ENCODE peak calls at places on chromosomes 13 and 19, in seven cellular contexts. One of them, this sample, is unnamed. For H3K9me3, the result is how much of the 10 kb centered on the place peaks cover.

GRCh38 chr13:72304121-72304745 is 423.2 kb downstream of the MZT1 start:
- DNase-seq in OCI-LY7: no peak
- DNase-seq in heart left ventricle: no peak
- DNase-seq in AG04450: no peak
- DNase-seq in sigmoid colon: no peak
- DNase-seq in GM23248: no peak
- DNase-seq in ascending aorta: no peak
- DNase-seq in this sample: no peak

GRCh38 chr19:46299004-46299509 is 2.2 kb downstream of the HIF3A start:
- DNase-seq in heart left ventricle: peak
- DNase-seq in sigmoid colon: peak
- DNase-seq in OCI-LY7: no peak
- DNase-seq in GM23248: peak
- DNase-seq in ascending aorta: peak
- DNase-seq in AG04450: peak
- DNase-seq in this sample: peak

GRCh38 chr13:68905186-68905585 is 1202.4 kb upstream of the ATXN8OS start:
- DNase-seq in AG04450: no peak
- DNase-seq in sigmoid colon: no peak
- DNase-seq in ascending aorta: no peak
- DNase-seq in GM23248: no peak
- DNase-seq in OCI-LY7: no peak
- DNase-seq in heart left ventricle: no peak
- DNase-seq in this sample: no peak

GRCh38 chr19:6393982-6394412 is 1.0 kb upstream of the GTF2F1 start:
- DNase-seq in ascending aorta: no peak
- DNase-seq in OCI-LY7: no peak
- DNase-seq in GM23248: no peak
- DNase-seq in sigmoid colon: no peak
- DNase-seq in AG04450: no peak
- DNase-seq in heart left ventricle: peak
- DNase-seq in this sample: no peak

GRCh38 chr13:99313473-99313872 is 6.3 kb upstream of the GPR183 start:
- DNase-seq in OCI-LY7: no peak
- DNase-seq in AG04450: no peak
- DNase-seq in heart left ventricle: no peak
- DNase-seq in sigmoid colon: no peak
- DNase-seq in GM23248: peak
- DNase-seq in ascending aorta: no peak
- DNase-seq in this sample: no peak

GRCh38 chr19:42191855-42192254 is 25.6 kb downstream of the DEDD2 start:
- DNase-seq in OCI-LY7: no peak
- DNase-seq in sigmoid colon: no peak
- DNase-seq in ascending aorta: no peak
- DNase-seq in AG04450: peak
- DNase-seq in heart left ventricle: no peak
- DNase-seq in GM23248: peak
- DNase-seq in this sample: peak

GRCh38 chr19:48975947-48976847 is 11.1 kb downstream of the FTL start:
- DNase-seq in AG04450: no peak
- DNase-seq in sigmoid colon: no peak
- DNase-seq in heart left ventricle: no peak
- DNase-seq in GM23248: peak
- DNase-seq in OCI-LY7: peak
- DNase-seq in ascending aorta: no peak
- DNase-seq in this sample: no peak

GRCh38 chr19:14432817-14433453 is at the start of gene PKN1:
- DNase-seq in sigmoid colon: no peak
- DNase-seq in heart left ventricle: peak
- DNase-seq in GM23248: peak
- DNase-seq in OCI-LY7: peak
- DNase-seq in ascending aorta: no peak
- DNase-seq in AG04450: no peak
- DNase-seq in this sample: no peak

GRCh38 chr13:66951426-66951825 is 278.7 kb downstream of the PCDH9 start:
- DNase-seq in sigmoid colon: no peak
- DNase-seq in heart left ventricle: no peak
- DNase-seq in ascending aorta: no peak
- DNase-seq in GM23248: no peak
- DNase-seq in AG04450: no peak
- DNase-seq in OCI-LY7: no peak
- DNase-seq in this sample: no peak

GRCh38 chr19:45637890-45638667 is 1.1 kb downstream of the EML2 start:
- DNase-seq in OCI-LY7: no peak
- DNase-seq in ascending aorta: no peak
- DNase-seq in heart left ventricle: no peak
- DNase-seq in AG04450: no peak
- DNase-seq in GM23248: peak
- DNase-seq in sigmoid colon: no peak
- DNase-seq in this sample: no peak

GRCh38 chr13:111315347-111315995 is 5.0 kb upstream of the TEX29 start:
- DNase-seq in sigmoid colon: no peak
- DNase-seq in GM23248: no peak
- DNase-seq in AG04450: no peak
- DNase-seq in OCI-LY7: no peak
- DNase-seq in heart left ventricle: no peak
- DNase-seq in ascending aorta: peak
- DNase-seq in this sample: no peak

GRCh38 chr13:60646600-60646999 is 249.6 kb downstream of the TDRD3 start:
- DNase-seq in GM23248: no peak
- DNase-seq in AG04450: no peak
- DNase-seq in OCI-LY7: no peak
- DNase-seq in heart left ventricle: no peak
- DNase-seq in sigmoid colon: no peak
- DNase-seq in ascending aorta: no peak
- DNase-seq in this sample: no peak

GRCh38 chr13:30752201-30752797 is 17.0 kb downstream of the ALOX5AP start:
- DNase-seq in GM23248: peak
- DNase-seq in sigmoid colon: no peak
- DNase-seq in ascending aorta: no peak
- DNase-seq in AG04450: no peak
- DNase-seq in OCI-LY7: no peak
- DNase-seq in heart left ventricle: peak
- DNase-seq in this sample: no peak

GRCh38 chr13:93476175-93476574 is 249.6 kb downstream of the GPC6 start:
- DNase-seq in AG04450: peak
- DNase-seq in GM23248: peak
- DNase-seq in OCI-LY7: no peak
- DNase-seq in sigmoid colon: no peak
- DNase-seq in ascending aorta: no peak
- DNase-seq in heart left ventricle: no peak
- DNase-seq in this sample: no peak

GRCh38 chr19:47176627-47177090 is 46.0 kb downstream of the SAE1 start:
- DNase-seq in OCI-LY7: no peak
- DNase-seq in ascending aorta: peak
- DNase-seq in sigmoid colon: no peak
- DNase-seq in heart left ventricle: no peak
- DNase-seq in GM23248: peak
- DNase-seq in AG04450: peak
- DNase-seq in this sample: no peak

GRCh38 chr13:44049546-44049945 is 169.8 kb downstream of the LACC1 start:
- DNase-seq in heart left ventricle: no peak
- DNase-seq in sigmoid colon: no peak
- DNase-seq in GM23248: no peak
- DNase-seq in ascending aorta: no peak
- DNase-seq in AG04450: no peak
- DNase-seq in OCI-LY7: no peak
- DNase-seq in this sample: no peak

GRCh38 chr19:8340341-8341096 is 2.5 kb downstream of the KANK3 start:
- DNase-seq in GM23248: no peak
- DNase-seq in ascending aorta: no peak
- DNase-seq in OCI-LY7: no peak
- DNase-seq in AG04450: no peak
- DNase-seq in sigmoid colon: peak
- DNase-seq in heart left ventricle: peak
- DNase-seq in this sample: no peak

GRCh38 chr13:100542546-100543156 is 45.9 kb downstream of the GGACT start:
- DNase-seq in AG04450: no peak
- DNase-seq in GM23248: peak
- DNase-seq in heart left ventricle: no peak
- DNase-seq in OCI-LY7: peak
- DNase-seq in sigmoid colon: peak
- DNase-seq in ascending aorta: no peak
- DNase-seq in this sample: no peak

GRCh38 chr13:35760678-35761308 is 284.3 kb upstream of the MAB21L1 start:
- DNase-seq in sigmoid colon: no peak
- DNase-seq in OCI-LY7: no peak
- DNase-seq in heart left ventricle: no peak
- DNase-seq in AG04450: no peak
- DNase-seq in GM23248: no peak
- DNase-seq in ascending aorta: no peak
- DNase-seq in this sample: no peak

GRCh38 chr19:12035220-12036172 is at the start of gene ZNF433:
- DNase-seq in sigmoid colon: peak
- DNase-seq in AG04450: peak
- DNase-seq in OCI-LY7: peak
- DNase-seq in GM23248: peak
- DNase-seq in heart left ventricle: peak
- DNase-seq in ascending aorta: peak
- DNase-seq in this sample: peak

GRCh38 chr19:34838248-34838647 is 65.2 kb upstream of the ZNF599 start:
- DNase-seq in ascending aorta: no peak
- DNase-seq in sigmoid colon: no peak
- DNase-seq in OCI-LY7: peak
- DNase-seq in heart left ventricle: no peak
- DNase-seq in GM23248: peak
- DNase-seq in AG04450: no peak
- DNase-seq in this sample: no peak

GRCh38 chr13:79405501-79405830 is 589 bp downstream of the RBM26 start:
- DNase-seq in GM23248: peak
- DNase-seq in heart left ventricle: no peak
- DNase-seq in sigmoid colon: peak
- DNase-seq in OCI-LY7: no peak
- DNase-seq in ascending aorta: no peak
- DNase-seq in AG04450: no peak
- DNase-seq in this sample: no peak

GRCh38 chr13:78827471-78827870 is 168.5 kb upstream of the OBI1 start:
- DNase-seq in ascending aorta: no peak
- DNase-seq in OCI-LY7: no peak
- DNase-seq in GM23248: no peak
- DNase-seq in AG04450: no peak
- DNase-seq in heart left ventricle: no peak
- DNase-seq in sigmoid colon: no peak
- DNase-seq in this sample: no peak

GRCh38 chr13:37878496-37878895 is 8.9 kb upstream of the TRPC4 start:
- DNase-seq in AG04450: no peak
- DNase-seq in heart left ventricle: no peak
- DNase-seq in ascending aorta: no peak
- DNase-seq in OCI-LY7: no peak
- DNase-seq in sigmoid colon: no peak
- DNase-seq in GM23248: peak
- DNase-seq in this sample: no peak

GRCh38 chr13:99308481-99309087 is 1.4 kb upstream of the GPR183 start:
- DNase-seq in GM23248: peak
- DNase-seq in heart left ventricle: no peak
- DNase-seq in OCI-LY7: no peak
- DNase-seq in sigmoid colon: no peak
- DNase-seq in ascending aorta: no peak
- DNase-seq in AG04450: no peak
- DNase-seq in this sample: no peak

GRCh38 chr19:39390759-39391592 is at the start of the genes MED29 and PAF1:
- DNase-seq in OCI-LY7: peak
- DNase-seq in GM23248: peak
- DNase-seq in AG04450: peak
- DNase-seq in heart left ventricle: peak
- DNase-seq in ascending aorta: peak
- DNase-seq in sigmoid colon: peak
- DNase-seq in this sample: peak

GRCh38 chr19:15644816-15645215 is 4.1 kb downstream of the CYP4F3 start:
- DNase-seq in OCI-LY7: no peak
- DNase-seq in ascending aorta: no peak
- DNase-seq in GM23248: no peak
- DNase-seq in AG04450: no peak
- DNase-seq in heart left ventricle: no peak
- DNase-seq in sigmoid colon: no peak
- DNase-seq in this sample: no peak

GRCh38 chr19:15643387-15643786 is 2.7 kb downstream of the CYP4F3 start:
- DNase-seq in ascending aorta: no peak
- DNase-seq in GM23248: no peak
- DNase-seq in AG04450: no peak
- DNase-seq in sigmoid colon: no peak
- DNase-seq in OCI-LY7: no peak
- DNase-seq in heart left ventricle: no peak
- DNase-seq in this sample: no peak

GRCh38 chr19:15642807-15643206 is 2.1 kb downstream of the CYP4F3 start:
- DNase-seq in sigmoid colon: no peak
- DNase-seq in AG04450: no peak
- DNase-seq in heart left ventricle: no peak
- DNase-seq in OCI-LY7: no peak
- DNase-seq in GM23248: no peak
- DNase-seq in ascending aorta: no peak
- DNase-seq in this sample: no peak

GRCh38 chr19:15641901-15642491 is 1.3 kb downstream of the CYP4F3 start:
- DNase-seq in OCI-LY7: no peak
- DNase-seq in GM23248: no peak
- DNase-seq in heart left ventricle: no peak
- DNase-seq in AG04450: no peak
- DNase-seq in sigmoid colon: no peak
- DNase-seq in ascending aorta: no peak
- DNase-seq in this sample: peak

GRCh38 chr19:15644066-15644741 is 3.5 kb downstream of the CYP4F3 start:
- DNase-seq in ascending aorta: no peak
- DNase-seq in GM23248: no peak
- DNase-seq in heart left ventricle: no peak
- DNase-seq in AG04450: no peak
- DNase-seq in OCI-LY7: no peak
- DNase-seq in sigmoid colon: no peak
- DNase-seq in this sample: no peak
- H3K9me3 ChIP-seq in ascending aorta: under half
- H3K9me3 ChIP-seq in GM23248: under half
- H3K9me3 ChIP-seq in heart left ventricle: under half
- H3K9me3 ChIP-seq in AG04450: under half
- H3K9me3 ChIP-seq in OCI-LY7: under half
- H3K9me3 ChIP-seq in sigmoid colon: under half
- H3K9me3 ChIP-seq in this sample: under half

GRCh38 chr19:17859533-17860330 is at the start of gene RPL18A:
- DNase-seq in heart left ventricle: peak
- DNase-seq in sigmoid colon: peak
- DNase-seq in GM23248: peak
- DNase-seq in ascending aorta: peak
- DNase-seq in OCI-LY7: peak
- DNase-seq in AG04450: peak
- DNase-seq in this sample: peak
- H3K27ac ChIP-seq in heart left ventricle: peak
- H3K27ac ChIP-seq in sigmoid colon: peak
- H3K27ac ChIP-seq in GM23248: peak
- H3K27ac ChIP-seq in ascending aorta: peak
- H3K27ac ChIP-seq in OCI-LY7: peak
- H3K27ac ChIP-seq in AG04450: no peak
- H3K27ac ChIP-seq in this sample: peak

GRCh38 chr19:51994048-51994644 is 7.5 kb upstream of the ZNF350 start:
- DNase-seq in GM23248: peak
- DNase-seq in OCI-LY7: no peak
- DNase-seq in ascending aorta: no peak
- DNase-seq in heart left ventricle: no peak
- DNase-seq in AG04450: no peak
- DNase-seq in sigmoid colon: no peak
- DNase-seq in this sample: no peak
- H3K9me3 ChIP-seq in GM23248: under half
- H3K9me3 ChIP-seq in OCI-LY7: under half
- H3K9me3 ChIP-seq in ascending aorta: half or more
- H3K9me3 ChIP-seq in heart left ventricle: under half
- H3K9me3 ChIP-seq in AG04450: under half
- H3K9me3 ChIP-seq in sigmoid colon: under half
- H3K9me3 ChIP-seq in this sample: under half

GRCh38 chr13:51243227-51243626 is 21.0 kb downstream of the FAM124A start:
- DNase-seq in OCI-LY7: no peak
- DNase-seq in GM23248: no peak
- DNase-seq in ascending aorta: no peak
- DNase-seq in AG04450: no peak
- DNase-seq in heart left ventricle: no peak
- DNase-seq in sigmoid colon: no peak
- DNase-seq in this sample: no peak
- H3K27ac ChIP-seq in OCI-LY7: no peak
- H3K27ac ChIP-seq in GM23248: no peak
- H3K27ac ChIP-seq in ascending aorta: no peak
- H3K27ac ChIP-seq in AG04450: no peak
- H3K27ac ChIP-seq in heart left ventricle: no peak
- H3K27ac ChIP-seq in sigmoid colon: peak
- H3K27ac ChIP-seq in this sample: no peak